ENCODE peak calls at places on chromosomes 13 and 19, in seven cellular contexts. B, O, U, V, L, N and X are unnamed samples.

GRCh38 chr13:65913173-65913572 is 1317.0 kb downstream of the PCDH9 start:
- DNase-seq in N (no peak), V (no peak), O (no peak), B (peak; percentile 27), U (peak; percentile 64), L (peak; percentile 83), X (no peak)

GRCh38 chr19:46303702-46304397 is 7.0 kb downstream of the HIF3A start:
- DNase-seq in N (peak; percentile 86), L (no peak), O (peak; percentile 96), V (peak; percentile 76), U (peak; percentile 47), B (peak; percentile 80), X (peak; percentile 17)

GRCh38 chr13:51523082-51523518 is 61.2 kb upstream of the WDFY2 start:
- DNase-seq in O (no peak), N (no peak), U (peak; percentile 90), B (no peak), V (no peak), L (peak; percentile 72), X (peak; percentile 76)

GRCh38 chr13:89726690-89727435 is 1620.6 kb upstream of the MIR17HG start:
- DNase-seq in O (no peak), N (no peak), B (no peak), V (no peak), U (peak; percentile 24), L (peak; percentile 87), X (no peak)

GRCh38 chr13:64791373-64791772 is 2438.8 kb downstream of the PCDH9 start:
- DNase-seq in N (no peak), U (no peak), O (no peak), L (no peak), B (no peak), V (no peak), X (no peak)

GRCh38 chr13:34587586-34587985 is 354.5 kb upstream of the NBEA start:
- DNase-seq in N (no peak), U (no peak), V (no peak), O (no peak), B (no peak), L (no peak), X (peak; percentile 71)

GRCh38 chr19:4191044-4191443 is 8.6 kb downstream of the ANKRD24 start:
- DNase-seq in O (no peak), U (no peak), B (peak; percentile 32), L (no peak), V (no peak), N (no peak), X (no peak)

GRCh38 chr19:10361569-10362011 is 18.8 kb downstream of the TYK2 start:
- DNase-seq in B (peak; percentile 71), O (no peak), V (no peak), N (no peak), L (no peak), U (no peak), X (no peak)

GRCh38 chr13:50468849-50469669 is 374.4 kb downstream of the DLEU7 start:
- DNase-seq in L (no peak), N (no peak), O (no peak), B (no peak), V (no peak), U (no peak), X (no peak)

GRCh38 chr19:6103217-6103644 is 7.1 kb downstream of the RFX2 start:
- DNase-seq in O (no peak), B (peak; percentile 95), N (no peak), V (no peak), U (peak; percentile 96), L (peak; percentile 85), X (no peak)

GRCh38 chr13:94233401-94233800 is 246.1 kb downstream of the DCT start:
- DNase-seq in N (peak; percentile 19), V (no peak), U (peak; percentile 94), O (no peak), B (peak; percentile 78), L (peak; percentile 80), X (no peak)

GRCh38 chr13:99985243-99985874 is 3.8 kb downstream of the ZIC2 start:
- DNase-seq in B (peak; percentile 73), N (peak; percentile 22), O (peak; percentile 73), L (no peak), V (no peak), U (no peak), X (no peak)

GRCh38 chr19:38647966-38648788 is 728 bp downstream of the ACTN4 start:
- DNase-seq in B (peak; percentile 88), N (peak; percentile 26), V (no peak), L (no peak), U (peak; percentile 34), O (no peak), X (peak; percentile 22)

GRCh38 chr13:72960114-72960513 is 98.7 kb upstream of the KLF5 start:
- DNase-seq in U (no peak), L (no peak), V (no peak), B (no peak), O (no peak), N (no peak), X (no peak)

GRCh38 chr19:15254547-15254946 is 22.3 kb upstream of the EPHX3 start:
- DNase-seq in N (no peak), U (no peak), B (no peak), L (no peak), O (no peak), V (no peak), X (no peak)

GRCh38 chr13:111954681-111955411 is 112.1 kb upstream of the SOX1 start:
- DNase-seq in V (no peak), O (no peak), B (no peak), L (peak; percentile 4), N (no peak), U (no peak), X (no peak)

DNA sequence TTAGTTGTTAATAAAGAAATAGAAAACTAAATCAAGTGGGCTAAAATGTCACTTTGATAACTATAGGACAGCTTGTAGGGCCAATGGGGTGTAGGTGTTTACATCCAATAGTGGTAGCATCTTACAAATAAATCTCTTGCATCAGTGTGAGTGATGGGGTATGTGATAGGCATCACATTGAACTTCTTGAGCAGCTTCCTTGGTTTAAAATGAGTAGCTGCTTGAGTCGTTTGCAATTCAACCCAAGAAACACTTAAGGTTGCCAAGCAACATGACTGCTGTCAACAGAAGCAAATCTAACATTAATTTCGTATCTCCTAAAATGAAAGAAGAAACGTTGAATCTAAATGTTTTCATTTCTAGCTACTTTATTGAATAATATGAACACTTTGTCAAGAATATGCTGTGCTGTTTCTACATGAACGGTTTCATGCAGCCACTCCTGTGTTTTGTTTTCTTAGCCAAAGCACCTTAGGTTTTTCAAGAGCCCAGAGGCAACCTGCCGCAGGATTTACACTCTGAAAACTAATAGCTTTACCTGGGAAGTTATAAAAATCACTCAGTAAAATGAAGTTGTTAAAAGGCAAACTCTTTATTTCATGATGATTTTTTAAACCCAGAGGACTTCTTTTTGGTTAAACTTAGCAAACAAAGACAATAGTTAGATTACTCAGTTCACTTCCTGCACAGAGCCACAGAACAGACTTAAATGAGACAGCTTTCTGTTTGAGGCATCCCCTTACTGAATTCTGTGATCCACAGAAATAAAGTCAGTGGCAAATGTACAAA is 305.2 kb downstream of the MTUS2 start:
- DNase-seq in N (no peak), V (no peak), B (no peak), U (no peak), L (no peak), O (no peak), X (no peak)
- H2AFZ ChIP-seq in N (no peak overlapping the region), V (no peak overlapping the region), B (no peak overlapping the region), U (no peak overlapping the region), L (no peak overlapping the region), O (no peak overlapping the region), X (peak overlapping the region; percentile 72)

DNA sequence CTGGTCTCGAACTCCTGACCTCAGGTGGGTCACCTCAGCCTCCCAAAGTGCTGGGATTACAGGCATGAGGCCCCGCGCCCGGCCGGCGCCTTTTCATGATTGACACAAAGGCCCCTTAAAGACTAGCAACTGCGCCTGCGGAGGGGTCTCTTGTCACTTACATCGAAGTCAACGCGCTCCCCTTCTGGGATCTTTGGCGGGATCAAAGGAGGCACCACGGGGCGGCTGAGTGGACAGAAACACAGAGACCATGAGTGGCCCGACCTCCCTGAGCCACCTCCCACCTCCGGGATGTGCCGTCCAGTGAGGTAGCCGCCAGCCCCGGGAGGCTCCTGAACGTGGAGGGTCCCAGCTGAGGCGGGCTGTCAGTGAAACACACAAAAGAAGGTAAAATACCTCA is 7.3 kb downstream of the TNNT1 start:
- DNase-seq in U (no peak), B (no peak), N (no peak), V (no peak), L (no peak), O (peak; percentile 54), X (no peak)
- H3K27me3 ChIP-seq in U (peaks cover 9% of the 10 kb centered on the region), B (peaks cover 34% of the 10 kb centered on the region), N (peaks cover 32% of the 10 kb centered on the region), V (no peaks in the 10 kb centered on the region), L (no peaks in the 10 kb centered on the region), O (no peaks in the 10 kb centered on the region), X (peaks cover 9% of the 10 kb centered on the region)

DNA sequence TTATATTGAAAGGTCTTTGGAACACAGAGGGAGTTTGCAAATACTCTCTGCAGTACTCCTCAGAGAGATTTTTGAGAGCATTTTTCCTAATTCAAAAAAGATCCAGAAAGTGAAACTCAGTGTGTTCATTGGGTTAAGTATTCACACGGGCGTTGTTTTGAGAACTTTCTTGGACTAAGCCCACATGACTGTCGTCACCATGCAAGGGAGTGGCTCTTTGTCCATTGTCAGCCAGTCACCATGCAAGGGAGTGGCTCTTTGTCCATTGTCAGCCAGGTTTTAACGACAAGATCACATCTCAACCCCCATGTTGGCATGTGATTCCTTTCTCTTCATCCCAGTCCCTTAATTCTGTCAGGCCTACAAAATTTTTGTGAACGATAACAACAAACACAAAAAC is 81.2 kb upstream of the STK24 start:
- DNase-seq in B (no peak), U (peak; percentile 81), L (no peak), N (no peak), V (no peak), O (no peak), X (no peak)
- H2AFZ ChIP-seq in B (peak overlapping the region; percentile 36), U (peak overlapping the region; percentile 77), L (no peak overlapping the region), N (no peak overlapping the region), V (no peak overlapping the region), O (no peak overlapping the region), X (no peak overlapping the region)

DNA sequence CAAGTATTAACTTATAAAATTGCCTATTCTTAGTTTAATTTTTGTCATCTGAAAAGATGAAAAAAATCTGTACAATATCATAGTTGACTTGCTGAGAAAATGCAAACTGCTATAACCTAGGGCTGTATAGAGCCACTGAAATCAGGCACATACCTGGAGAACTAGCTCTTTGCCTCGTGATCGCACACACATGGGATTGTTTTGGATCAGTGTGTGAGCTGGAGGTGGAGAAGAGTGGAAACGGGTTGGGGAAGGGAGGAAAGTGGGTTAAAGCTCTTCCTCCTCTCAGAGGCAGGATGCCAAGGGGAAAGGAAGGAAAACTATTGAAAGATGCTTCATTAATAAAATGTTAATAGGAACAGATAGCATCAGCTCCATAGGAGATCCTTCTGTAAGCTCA is 2.7 kb downstream of the MTUS2 start:
- DNase-seq in O (no peak), N (no peak), U (no peak), L (no peak), V (no peak), B (no peak), X (no peak)
- H3K27me3 ChIP-seq in O (peaks cover 59% of the 10 kb centered on the region), N (peaks cover 42% of the 10 kb centered on the region), U (peaks cover 33% of the 10 kb centered on the region), L (peaks cover 43% of the 10 kb centered on the region), V (no peaks in the 10 kb centered on the region), B (peaks cover 33% of the 10 kb centered on the region), X (no peaks in the 10 kb centered on the region)

GRCh38 chr19:18446811-18447359 is 9.0 kb upstream of the ISYNA1 start:
- DNase-seq in L (no peak), U (no peak), V (no peak), O (no peak), N (no peak), B (no peak), X (no peak)
- H2AFZ ChIP-seq in L (no peak overlapping the region), U (no peak overlapping the region), V (no peak overlapping the region), O (no peak overlapping the region), N (no peak overlapping the region), B (no peak overlapping the region), X (no peak overlapping the region)